ENCODE peak calls at places on chromosome 2, in four cellular contexts. S is stomach, W is sigmoid colon, T is GM12878. Z is an unnamed sample.

GRCh38 chr2:32363588-32363987 is 6.8 kb downstream of the BIRC6 start:
- DNase-seq in S (no peak), W (no peak), T (no peak), Z (no peak)

GRCh38 chr2:63058149-63058741 is 7.6 kb downstream of the OTX1 start:
- DNase-seq in W (no peak), T (no peak), S (no peak), Z (no peak)

GRCh38 chr2:233059797-233060499 is at the start of gene INPP5D:
- DNase-seq in T (no peak), W (peak), S (peak), Z (peak)

GRCh38 chr2:32977228-32977758 is 30.5 kb downstream of the LTBP1 start:
- DNase-seq in W (peak), S (peak), T (no peak), Z (no peak)

GRCh38 chr2:179711375-179711774 is 150.0 kb downstream of the ZNF385B start:
- DNase-seq in W (no peak), S (no peak), T (no peak), Z (no peak)

GRCh38 chr2:237689569-237690131 is 62.3 kb downstream of the LRRFIP1 start:
- DNase-seq in T (no peak), W (peak), S (peak), Z (no peak)

GRCh38 chr2:96831679-96832078 is 12.1 kb downstream of the ANKRD23 start:
- DNase-seq in T (no peak), W (no peak), S (no peak), Z (no peak)

GRCh38 chr2:176817061-176817565 is 395.5 kb upstream of the HNRNPA3 start:
- DNase-seq in S (no peak), W (no peak), T (no peak), Z (no peak)

GRCh38 chr2:111032721-111033532 is 87.8 kb upstream of the BCL2L11 start:
- DNase-seq in T (no peak), W (no peak), S (peak), Z (no peak)

GRCh38 chr2:136238552-136239346 is 120.8 kb upstream of the CXCR4 start:
- DNase-seq in T (peak), S (no peak), W (no peak), Z (peak)

GRCh38 chr2:17543131-17543660 is 2.7 kb downstream of the VSNL1 start:
- DNase-seq in S (no peak), W (no peak), T (no peak), Z (no peak)

GRCh38 chr2:180625006-180625844 is 355.2 kb upstream of the UBE2E3 start:
- DNase-seq in W (no peak), S (no peak), T (no peak), Z (no peak)

GRCh38 chr2:45962522-45962921 is 311.0 kb downstream of the PRKCE start:
- DNase-seq in S (peak), W (peak), T (no peak), Z (no peak)

GRCh38 chr2:230665263-230665691 is 47.4 kb upstream of the CAB39 start:
- DNase-seq in T (peak), S (no peak), W (no peak), Z (peak)

GRCh38 chr2:205245652-205246051 is 436.6 kb upstream of the NRP2 start:
- DNase-seq in W (no peak), S (no peak), T (no peak), Z (no peak)

GRCh38 chr2:71008342-71008741 is 13.7 kb upstream of the TEX261 start:
- DNase-seq in S (no peak), T (no peak), W (no peak), Z (no peak)

GRCh38 chr2:88545118-88545517 is 82.1 kb downstream of the EIF2AK3 start:
- DNase-seq in W (no peak), T (no peak), S (no peak), Z (peak)

GRCh38 chr2:113117594-113118262 is 9.7 kb upstream of the IL1RN start:
- DNase-seq in S (peak), W (no peak), T (no peak), Z (no peak)

GRCh38 chr2:188853307-188853706 is 120.9 kb upstream of the COL3A1 start:
- DNase-seq in S (no peak), W (no peak), T (no peak), Z (no peak)

GRCh38 chr2:239818531-239819011 is 206.6 kb downstream of the NDUFA10 start:
- DNase-seq in S (peak), W (peak), T (no peak), Z (no peak)

DNA sequence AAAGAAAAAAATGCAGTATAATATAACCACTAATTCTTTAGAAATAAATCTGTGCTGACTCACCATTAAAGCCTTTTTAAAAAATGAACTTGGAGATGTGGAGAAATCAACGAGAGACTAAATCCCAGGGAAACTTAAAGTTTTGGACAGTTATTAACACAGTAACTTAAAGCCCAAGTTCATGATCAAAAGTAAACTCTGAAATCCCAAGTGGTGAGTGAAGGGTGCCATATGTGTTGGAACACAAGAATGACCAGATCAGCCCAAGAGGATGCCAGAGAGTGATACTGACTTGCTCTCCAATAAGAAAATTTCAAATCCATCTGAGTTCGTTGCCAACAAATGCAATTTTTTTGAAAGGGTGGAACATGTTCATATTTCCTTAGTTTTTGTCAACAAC is 838.1 kb upstream of the ACVR2A start:
- DNase-seq in S (no peak), T (no peak), W (no peak), Z (no peak)
- H3K27ac ChIP-seq in S (no peak), T (no peak), W (no peak), Z (no peak)

DNA sequence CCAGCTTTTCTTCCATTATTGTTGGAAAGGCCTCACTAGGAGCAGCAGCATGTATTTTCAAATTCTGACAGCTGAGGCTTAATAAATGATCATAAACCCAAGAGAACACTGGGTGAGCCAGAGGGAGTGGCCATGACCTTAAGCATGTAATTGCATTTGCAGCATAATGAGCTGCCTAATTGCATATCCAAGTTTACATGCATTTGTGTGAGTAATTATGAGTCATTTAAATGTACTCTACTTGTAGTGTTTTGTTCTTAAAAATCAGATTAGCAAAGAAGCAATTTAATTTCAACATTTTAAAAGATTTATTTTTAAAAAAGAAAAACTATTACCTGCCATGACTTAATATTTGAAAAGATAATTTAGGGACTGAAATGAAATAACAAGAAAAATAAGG is 74.8 kb downstream of the NOL10 start:
- DNase-seq in S (no peak), T (no peak), W (no peak), Z (no peak)
- TF ChIP-seq POLR2AphosphoS5 in S (no peak), T (no peak), W (no peak), Z (no peak)

DNA sequence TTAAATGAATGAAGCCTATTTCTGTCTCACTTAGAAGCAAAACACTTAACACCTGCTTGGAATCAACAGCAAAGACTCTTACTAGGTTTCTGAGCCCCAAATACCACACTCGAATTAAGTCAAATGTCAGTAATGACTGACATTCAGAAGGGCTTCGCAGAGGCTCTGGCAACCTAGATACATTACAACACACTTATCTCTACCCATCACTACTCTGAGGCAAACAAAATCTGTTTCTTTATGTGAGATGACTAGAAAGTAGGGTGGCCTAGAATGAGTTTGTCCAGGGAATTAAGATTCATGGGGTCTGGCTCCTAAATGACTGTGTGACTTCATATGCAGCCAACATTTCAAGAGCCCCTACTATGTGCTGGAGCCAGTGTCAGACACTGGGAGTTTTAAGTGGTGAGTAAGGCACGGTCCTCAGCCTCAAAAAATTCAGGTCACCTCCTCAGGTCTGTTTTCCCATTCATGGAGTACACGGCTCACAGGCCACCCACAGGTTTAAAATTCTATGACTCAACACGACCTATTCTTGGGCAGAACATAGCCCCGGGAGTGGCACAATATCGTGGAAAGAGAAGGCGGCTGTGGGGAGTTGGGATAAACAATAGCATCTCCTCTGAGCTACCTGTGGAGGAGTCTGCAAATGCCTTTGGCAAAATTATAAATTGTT is 150.3 kb upstream of the ZFP36L2 start:
- DNase-seq in S (no peak), W (no peak), T (no peak), Z (no peak)
- H3K27ac ChIP-seq in S (no peak), W (no peak), T (no peak), Z (no peak)

GRCh38 chr2:28949617-28950305 is 31.3 kb upstream of the TOGARAM2 start:
- DNase-seq in S (no peak), T (no peak), W (no peak), Z (peak)

GRCh38 chr2:28948160-28948559 is 32.9 kb upstream of the TOGARAM2 start:
- DNase-seq in T (no peak), S (no peak), W (no peak), Z (no peak)

GRCh38 chr2:28951910-28952805 is 28.9 kb upstream of the TOGARAM2 start:
- DNase-seq in S (no peak), T (no peak), W (peak), Z (peak)

GRCh38 chr2:28950941-28951630 is 30.0 kb upstream of the TOGARAM2 start:
- DNase-seq in S (no peak), T (no peak), W (no peak), Z (no peak)

GRCh38 chr2:28949190-28949589 is 31.9 kb upstream of the TOGARAM2 start:
- DNase-seq in S (no peak), W (no peak), T (no peak), Z (no peak)
- TF ChIP-seq POLR2AphosphoS5 in S (no peak), W (no peak), T (no peak), Z (no peak)

GRCh38 chr2:9364791-9365497 is 58.4 kb downstream of the ITGB1BP1 start:
- DNase-seq in T (no peak), S (no peak), W (no peak), Z (no peak)
- H3K27ac ChIP-seq in T (no peak), S (no peak), W (no peak), Z (no peak)

GRCh38 chr2:223548194-223548593 is 54.0 kb downstream of the SCG2 start:
- DNase-seq in S (no peak), W (no peak), T (no peak), Z (no peak)
- TF ChIP-seq POLR2AphosphoS5 in S (no peak), W (no peak), T (no peak), Z (no peak)

DNA sequence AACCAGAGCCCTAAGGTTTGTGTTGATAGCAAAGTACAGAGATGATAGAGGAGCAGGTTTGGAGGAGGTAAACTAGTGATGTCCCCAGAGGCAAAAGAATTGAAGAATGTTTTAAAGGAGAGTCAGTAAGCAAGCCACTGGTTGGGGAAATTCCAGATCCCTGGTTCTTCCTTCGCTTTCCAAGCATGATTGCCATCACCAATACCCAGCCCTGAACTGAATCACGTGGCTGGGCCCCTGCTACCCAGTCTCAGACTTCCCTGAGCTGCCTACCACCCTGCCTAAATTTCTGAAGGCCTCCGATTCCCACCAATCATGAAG is 310.8 kb upstream of the STON1 start:
- DNase-seq in T (no peak), S (no peak), W (no peak), Z (no peak)
- H3K27ac ChIP-seq in T (no peak), S (no peak), W (no peak), Z (no peak)

DNA sequence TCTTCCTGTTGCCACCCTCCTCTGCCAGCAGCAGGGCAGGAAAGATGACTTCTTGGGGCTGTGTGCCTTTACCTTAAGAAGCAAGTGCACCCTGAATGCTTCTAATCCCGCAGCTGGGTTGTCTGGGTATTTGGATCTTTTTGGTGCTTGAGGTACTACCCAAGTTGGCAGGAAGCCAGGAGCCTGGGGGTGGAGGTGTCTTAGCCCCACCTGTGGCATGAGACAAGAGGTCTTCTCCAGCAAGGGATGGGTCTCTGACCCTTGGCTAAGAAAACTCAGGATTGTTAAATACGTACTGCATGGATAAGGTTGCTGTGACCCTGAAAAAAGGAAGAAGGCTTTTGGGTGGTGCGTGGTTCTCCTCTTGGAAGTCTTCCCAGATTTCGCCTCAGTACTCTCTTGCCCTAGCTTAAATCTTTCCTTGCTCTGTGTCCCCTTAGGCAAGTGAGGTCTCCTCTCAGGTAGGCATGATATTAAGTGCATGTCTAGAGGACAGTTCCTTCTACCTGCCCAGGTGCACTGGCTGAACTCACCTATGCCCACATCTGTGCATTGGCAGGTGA is 4.3 kb downstream of the HPCAL1 start:
- DNase-seq in W (no peak), T (no peak), S (no peak), Z (no peak)
- TF ChIP-seq POLR2AphosphoS5 in W (no peak), T (no peak), S (no peak), Z (no peak)

GRCh38 chr2:98868548-98869271 is 67.3 kb downstream of the CRACDL start:
- DNase-seq in W (no peak), S (no peak), T (no peak), Z (no peak)

GRCh38 chr2:98869868-98870267 is 66.2 kb downstream of the CRACDL start:
- DNase-seq in W (no peak), T (no peak), S (peak), Z (no peak)

GRCh38 chr2:98867539-98868309 is 68.3 kb downstream of the CRACDL start:
- DNase-seq in T (no peak), W (no peak), S (no peak), Z (no peak)

GRCh38 chr2:98870516-98871158 is 65.4 kb downstream of the CRACDL start:
- DNase-seq in S (no peak), W (no peak), T (no peak), Z (no peak)

GRCh38 chr2:98869272-98869641 is 66.8 kb downstream of the CRACDL start:
- DNase-seq in W (no peak), T (no peak), S (peak), Z (no peak)
- H3K27ac ChIP-seq in W (no peak), T (no peak), S (peak), Z (no peak)

Z was measured in HL-60.